ENCODE peak calls at places on chromosomes 11 and 22, in seven cellular contexts. One of them, this sample, is unnamed.

GRCh38 chr22:50463188-50463900 is 11.5 kb downstream of the SBF1 start:
- DNase-seq in neuronal stem cell: no peak
- DNase-seq in mesendoderm: no peak
- DNase-seq in trophoblast cell: no peak
- DNase-seq in IMR-90: no peak
- DNase-seq in mesenchymal stem cell: no peak
- DNase-seq in H9: no peak
- DNase-seq in this sample: no peak

GRCh38 chr11:84322211-84322610 is 1036.0 kb upstream of the CCDC90B start:
- DNase-seq in mesendoderm: no peak
- DNase-seq in neuronal stem cell: no peak
- DNase-seq in IMR-90: no peak
- DNase-seq in mesenchymal stem cell: no peak
- DNase-seq in H9: no peak
- DNase-seq in trophoblast cell: no peak
- DNase-seq in this sample: no peak

GRCh38 chr22:27149886-27150529 is 492.6 kb downstream of the MIAT start:
- DNase-seq in H9: no peak
- DNase-seq in IMR-90: peak; percentile 37
- DNase-seq in trophoblast cell: no peak
- DNase-seq in neuronal stem cell: no peak
- DNase-seq in mesendoderm: no peak
- DNase-seq in mesenchymal stem cell: peak; percentile 80
- DNase-seq in this sample: no peak

GRCh38 chr22:31952094-31952401 is 7.7 kb downstream of the YWHAH start:
- DNase-seq in mesendoderm: no peak
- DNase-seq in mesenchymal stem cell: peak; percentile 29
- DNase-seq in trophoblast cell: no peak
- DNase-seq in neuronal stem cell: no peak
- DNase-seq in IMR-90: no peak
- DNase-seq in H9: no peak
- DNase-seq in this sample: no peak

GRCh38 chr11:61334434-61335354 is 1.7 kb downstream of the TKFC start:
- DNase-seq in H9: no peak
- DNase-seq in neuronal stem cell: no peak
- DNase-seq in mesenchymal stem cell: peak; percentile 45
- DNase-seq in trophoblast cell: peak; percentile 19
- DNase-seq in IMR-90: peak; percentile 57
- DNase-seq in mesendoderm: peak; percentile 41
- DNase-seq in this sample: no peak

GRCh38 chr22:23784215-23784732 is 2.5 kb upstream of the SMARCB1 start:
- DNase-seq in IMR-90: peak; percentile 41
- DNase-seq in neuronal stem cell: no peak
- DNase-seq in mesendoderm: no peak
- DNase-seq in trophoblast cell: no peak
- DNase-seq in H9: no peak
- DNase-seq in mesenchymal stem cell: peak; percentile 67
- DNase-seq in this sample: no peak

GRCh38 chr11:13970986-13971385 is 8.5 kb downstream of the SPON1 start:
- DNase-seq in trophoblast cell: no peak
- DNase-seq in mesenchymal stem cell: no peak
- DNase-seq in mesendoderm: peak; percentile 50
- DNase-seq in H9: peak; percentile 55
- DNase-seq in IMR-90: no peak
- DNase-seq in neuronal stem cell: no peak
- DNase-seq in this sample: no peak

GRCh38 chr22:39426380-39427043 is 26.9 kb downstream of the TAB1 start:
- DNase-seq in mesendoderm: no peak
- DNase-seq in IMR-90: no peak
- DNase-seq in trophoblast cell: no peak
- DNase-seq in neuronal stem cell: no peak
- DNase-seq in mesenchymal stem cell: no peak
- DNase-seq in H9: peak; percentile 27
- DNase-seq in this sample: no peak

GRCh38 chr11:111327908-111328624 is 29.7 kb downstream of the POU2AF3 start:
- DNase-seq in H9: peak; percentile 45
- DNase-seq in neuronal stem cell: no peak
- DNase-seq in trophoblast cell: peak; percentile 24
- DNase-seq in mesendoderm: peak; percentile 62
- DNase-seq in IMR-90: no peak
- DNase-seq in mesenchymal stem cell: no peak
- DNase-seq in this sample: no peak

GRCh38 chr11:129374993-129375721 is 491 bp upstream of the BARX2 start:
- DNase-seq in trophoblast cell: peak; percentile 34
- DNase-seq in IMR-90: no peak
- DNase-seq in neuronal stem cell: peak; percentile 44
- DNase-seq in H9: peak; percentile 64
- DNase-seq in mesendoderm: peak; percentile 70
- DNase-seq in mesenchymal stem cell: peak; percentile 15
- DNase-seq in this sample: peak; percentile 70

GRCh38 chr11:9002920-9003572 is 755 bp downstream of the NRIP3 start:
- DNase-seq in mesenchymal stem cell: no peak
- DNase-seq in trophoblast cell: no peak
- DNase-seq in neuronal stem cell: no peak
- DNase-seq in H9: no peak
- DNase-seq in IMR-90: no peak
- DNase-seq in mesendoderm: no peak
- DNase-seq in this sample: no peak

GRCh38 chr11:16297332-16297731 is 59.0 kb downstream of the SOX6 start:
- DNase-seq in H9: no peak
- DNase-seq in trophoblast cell: no peak
- DNase-seq in neuronal stem cell: no peak
- DNase-seq in IMR-90: no peak
- DNase-seq in mesenchymal stem cell: no peak
- DNase-seq in mesendoderm: no peak
- DNase-seq in this sample: no peak

GRCh38 chr11:87219266-87219665 is 181.5 kb downstream of the TMEM135 start:
- DNase-seq in H9: no peak
- DNase-seq in neuronal stem cell: no peak
- DNase-seq in trophoblast cell: no peak
- DNase-seq in mesenchymal stem cell: no peak
- DNase-seq in IMR-90: no peak
- DNase-seq in mesendoderm: peak; percentile 68
- DNase-seq in this sample: peak; percentile 2

GRCh38 chr11:84855846-84856245 is 771.3 kb downstream of the DLG2 start:
- DNase-seq in mesendoderm: peak; percentile 67
- DNase-seq in neuronal stem cell: no peak
- DNase-seq in mesenchymal stem cell: peak; percentile 36
- DNase-seq in trophoblast cell: no peak
- DNase-seq in IMR-90: peak; percentile 47
- DNase-seq in H9: no peak
- DNase-seq in this sample: no peak

GRCh38 chr11:30821438-30821965 is 235.3 kb upstream of the MPPED2 start:
- DNase-seq in mesenchymal stem cell: no peak
- DNase-seq in trophoblast cell: no peak
- DNase-seq in mesendoderm: no peak
- DNase-seq in IMR-90: no peak
- DNase-seq in neuronal stem cell: no peak
- DNase-seq in H9: no peak
- DNase-seq in this sample: no peak

GRCh38 chr11:30815619-30816018 is 229.5 kb upstream of the MPPED2 start:
- DNase-seq in trophoblast cell: no peak
- DNase-seq in mesenchymal stem cell: no peak
- DNase-seq in neuronal stem cell: no peak
- DNase-seq in IMR-90: no peak
- DNase-seq in H9: no peak
- DNase-seq in mesendoderm: no peak
- DNase-seq in this sample: no peak

GRCh38 chr11:30823119-30823518 is 237.0 kb upstream of the MPPED2 start:
- DNase-seq in IMR-90: no peak
- DNase-seq in neuronal stem cell: no peak
- DNase-seq in trophoblast cell: no peak
- DNase-seq in H9: no peak
- DNase-seq in mesendoderm: no peak
- DNase-seq in mesenchymal stem cell: no peak
- DNase-seq in this sample: no peak

GRCh38 chr11:30816959-30817880 is 231.1 kb upstream of the MPPED2 start:
- DNase-seq in neuronal stem cell: no peak
- DNase-seq in trophoblast cell: no peak
- DNase-seq in H9: no peak
- DNase-seq in mesendoderm: no peak
- DNase-seq in IMR-90: no peak
- DNase-seq in mesenchymal stem cell: no peak
- DNase-seq in this sample: no peak

DNA sequence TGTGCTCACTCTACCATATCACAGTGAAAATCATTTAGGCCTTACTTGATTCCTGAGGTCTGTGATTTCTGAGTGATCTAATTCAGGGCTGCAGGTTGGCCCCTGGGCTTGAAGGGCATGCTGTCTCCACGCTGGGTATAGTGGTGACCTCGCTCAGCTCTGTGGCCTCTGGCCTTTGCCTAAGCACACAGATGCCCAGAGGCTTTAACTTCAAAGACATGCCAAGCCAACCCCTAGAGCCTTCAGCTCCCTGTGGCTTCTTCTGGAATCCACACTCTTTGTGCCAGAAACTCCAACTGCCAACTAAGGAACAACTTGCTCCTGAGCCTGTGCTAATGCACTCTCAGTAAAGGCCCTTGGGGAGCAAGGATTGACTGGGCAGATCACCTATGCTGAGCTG is 232.6 kb upstream of the MPPED2 start:
- DNase-seq in neuronal stem cell: no peak
- DNase-seq in trophoblast cell: no peak
- DNase-seq in IMR-90: no peak
- DNase-seq in H9: no peak
- DNase-seq in mesendoderm: peak; percentile 10
- DNase-seq in mesenchymal stem cell: no peak
- DNase-seq in this sample: no peak
- H2BK120ac ChIP-seq in neuronal stem cell: no peak overlapping the region
- H2BK120ac ChIP-seq in trophoblast cell: no peak overlapping the region
- H2BK120ac ChIP-seq in IMR-90: no peak overlapping the region
- H2BK120ac ChIP-seq in H9: no peak overlapping the region
- H2BK120ac ChIP-seq in mesendoderm: no peak overlapping the region
- H2BK120ac ChIP-seq in mesenchymal stem cell: no peak overlapping the region
- H2BK120ac ChIP-seq in this sample: no peak overlapping the region

GRCh38 chr22:30868663-30869385 is 99.8 kb downstream of the MORC2 start:
- DNase-seq in mesenchymal stem cell: no peak
- DNase-seq in mesendoderm: no peak
- DNase-seq in neuronal stem cell: no peak
- DNase-seq in IMR-90: peak; percentile 75
- DNase-seq in H9: no peak
- DNase-seq in trophoblast cell: no peak
- DNase-seq in this sample: no peak
- H3K27ac ChIP-seq in mesenchymal stem cell: no peak overlapping the region
- H3K27ac ChIP-seq in mesendoderm: no peak overlapping the region
- H3K27ac ChIP-seq in neuronal stem cell: no peak overlapping the region
- H3K27ac ChIP-seq in IMR-90: no peak overlapping the region
- H3K27ac ChIP-seq in H9: no peak overlapping the region
- H3K27ac ChIP-seq in trophoblast cell: no peak overlapping the region
- H3K27ac ChIP-seq in this sample: no peak overlapping the region

GRCh38 chr11:19605500-19606371 is 106.9 kb upstream of the NAV2 start:
- DNase-seq in neuronal stem cell: no peak
- DNase-seq in trophoblast cell: no peak
- DNase-seq in IMR-90: peak; percentile 68
- DNase-seq in mesenchymal stem cell: peak; percentile 38
- DNase-seq in H9: no peak
- DNase-seq in mesendoderm: no peak
- DNase-seq in this sample: no peak

GRCh38 chr11:19607656-19608360 is 104.8 kb upstream of the NAV2 start:
- DNase-seq in trophoblast cell: no peak
- DNase-seq in mesendoderm: no peak
- DNase-seq in IMR-90: peak; percentile 48
- DNase-seq in H9: no peak
- DNase-seq in mesenchymal stem cell: peak; percentile 30
- DNase-seq in neuronal stem cell: no peak
- DNase-seq in this sample: no peak

GRCh38 chr11:19603771-19604170 is 108.9 kb upstream of the NAV2 start:
- DNase-seq in neuronal stem cell: no peak
- DNase-seq in mesendoderm: no peak
- DNase-seq in mesenchymal stem cell: no peak
- DNase-seq in H9: no peak
- DNase-seq in trophoblast cell: peak; percentile 40
- DNase-seq in IMR-90: no peak
- DNase-seq in this sample: no peak

GRCh38 chr11:19604679-19605375 is 107.8 kb upstream of the NAV2 start:
- DNase-seq in IMR-90: no peak
- DNase-seq in trophoblast cell: no peak
- DNase-seq in H9: no peak
- DNase-seq in mesendoderm: no peak
- DNase-seq in neuronal stem cell: no peak
- DNase-seq in mesenchymal stem cell: no peak
- DNase-seq in this sample: no peak

GRCh38 chr11:19606856-19607655 is 105.6 kb upstream of the NAV2 start:
- DNase-seq in mesendoderm: no peak
- DNase-seq in IMR-90: no peak
- DNase-seq in neuronal stem cell: no peak
- DNase-seq in mesenchymal stem cell: no peak
- DNase-seq in H9: no peak
- DNase-seq in trophoblast cell: no peak
- DNase-seq in this sample: no peak
- H2BK120ac ChIP-seq in mesendoderm: no peak overlapping the region
- H2BK120ac ChIP-seq in IMR-90: no peak overlapping the region
- H2BK120ac ChIP-seq in neuronal stem cell: no peak overlapping the region
- H2BK120ac ChIP-seq in mesenchymal stem cell: no peak overlapping the region
- H2BK120ac ChIP-seq in H9: no peak overlapping the region
- H2BK120ac ChIP-seq in trophoblast cell: no peak overlapping the region
- H2BK120ac ChIP-seq in this sample: no peak overlapping the region

GRCh38 chr22:36371920-36372319 is 15.8 kb downstream of the MYH9 start:
- DNase-seq in trophoblast cell: no peak
- DNase-seq in mesenchymal stem cell: no peak
- DNase-seq in IMR-90: peak; percentile 11
- DNase-seq in H9: no peak
- DNase-seq in mesendoderm: peak; percentile 0
- DNase-seq in neuronal stem cell: no peak
- DNase-seq in this sample: no peak
- H3K27ac ChIP-seq in trophoblast cell: no peak overlapping the region
- H3K27ac ChIP-seq in mesenchymal stem cell: peak overlapping the region; percentile 68
- H3K27ac ChIP-seq in IMR-90: peak overlapping the region; percentile 20
- H3K27ac ChIP-seq in H9: no peak overlapping the region
- H3K27ac ChIP-seq in mesendoderm: no peak overlapping the region
- H3K27ac ChIP-seq in neuronal stem cell: no peak overlapping the region
- H3K27ac ChIP-seq in this sample: no peak overlapping the region

DNA sequence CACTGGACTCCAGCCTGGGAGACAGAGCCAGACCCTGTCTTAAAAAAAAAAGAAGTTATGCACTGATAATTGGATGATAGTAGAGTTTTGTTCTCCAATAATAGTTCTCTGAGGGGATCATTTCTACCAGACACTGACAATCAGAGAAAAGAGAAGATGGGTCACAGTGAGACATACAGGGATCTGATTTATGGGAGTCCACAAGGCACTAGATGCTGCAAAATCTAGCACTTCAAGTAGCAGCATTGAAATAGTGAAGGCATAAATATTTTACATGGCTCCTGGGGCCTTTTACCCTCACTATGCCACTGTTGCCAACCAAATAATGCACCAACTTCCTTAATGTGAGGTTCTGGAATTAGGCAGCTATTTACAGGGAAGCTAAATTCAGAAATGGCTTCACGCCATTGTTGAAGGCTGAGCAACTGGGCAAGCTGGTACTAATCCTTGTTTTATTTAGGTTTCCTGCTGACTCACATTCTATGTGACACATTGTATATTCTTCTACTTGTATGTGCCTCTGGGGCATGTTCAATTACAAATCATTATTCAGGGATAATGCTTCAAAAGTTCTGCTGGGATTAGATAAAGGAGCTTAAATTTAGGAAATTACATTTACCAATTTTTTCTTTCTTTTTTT is 38.2 kb upstream of the ABTB2 start:
- DNase-seq in H9: no peak
- DNase-seq in trophoblast cell: no peak
- DNase-seq in neuronal stem cell: no peak
- DNase-seq in IMR-90: peak; percentile 74
- DNase-seq in mesendoderm: no peak
- DNase-seq in mesenchymal stem cell: peak; percentile 55
- DNase-seq in this sample: no peak
- H2BK120ac ChIP-seq in H9: no peak overlapping the region
- H2BK120ac ChIP-seq in trophoblast cell: no peak overlapping the region
- H2BK120ac ChIP-seq in neuronal stem cell: no peak overlapping the region
- H2BK120ac ChIP-seq in IMR-90: no peak overlapping the region
- H2BK120ac ChIP-seq in mesendoderm: no peak overlapping the region
- H2BK120ac ChIP-seq in mesenchymal stem cell: no peak overlapping the region
- H2BK120ac ChIP-seq in this sample: no peak overlapping the region